ENCODE peak calls at places on chromosomes 3 and 15, in ten cellular contexts. K is stomach; L is occipital lobe; N is iris pigment epithelial cell; E is GM04504; P is NCI-H69; U is MCF 10A; S is T-helper 1 cell; Z is T-helper 17 cell; Q is stimulated activated CD4-positive, alpha-beta T cell treated with anti-CD3 and anti-CD28 coated beads, TNF-alpha, amount 100 ng/mL, for 1 hour. V is an unnamed sample.

GRCh38 chr3:111248406-111248805 is 176.8 kb downstream of the NECTIN3 start:
- DNase-seq in K (no peak), L (no peak), N (no peak), E (no peak), P (no peak), U (no peak), S (no peak), Z (no peak), Q (no peak), V (no peak)

GRCh38 chr15:42921049-42921731 is 612 bp upstream of the TTBK2 start:
- DNase-seq in K (peak), L (no peak), N (peak), E (no peak), P (peak), U (no peak), S (peak), Z (peak), Q (peak), V (peak)

GRCh38 chr15:70573121-70573850 is 190.1 kb downstream of the UACA start:
- DNase-seq in K (no peak), L (no peak), N (no peak), E (no peak), P (no peak), U (no peak), S (no peak), Z (no peak), Q (no peak), V (no peak)

GRCh38 chr3:55524565-55525244 is 37.6 kb upstream of the WNT5A start:
- DNase-seq in K (no peak), L (no peak), N (peak), E (peak), P (no peak), U (peak), S (no peak), Z (no peak), Q (no peak), V (no peak)

GRCh38 chr3:17412950-17413530 is 329.4 kb downstream of the TBC1D5 start:
- DNase-seq in K (no peak), L (no peak), N (peak), E (peak), P (peak), U (peak), S (no peak), Z (no peak), Q (no peak), V (no peak)

GRCh38 chr15:36527512-36528162 is 51.8 kb upstream of the CDIN1 start:
- DNase-seq in K (no peak), L (no peak), N (no peak), E (no peak), P (peak), U (no peak), S (no peak), Z (no peak), Q (no peak), V (no peak)

GRCh38 chr15:40252438-40253178 is 13.7 kb downstream of the PAK6 start:
- DNase-seq in K (peak), L (peak), N (peak), E (no peak), P (peak), U (no peak), S (no peak), Z (no peak), Q (no peak), V (peak)

GRCh38 chr3:147655236-147655635 is 246.1 kb downstream of the ZIC1 start:
- DNase-seq in K (no peak), L (no peak), N (peak), E (no peak), P (no peak), U (no peak), S (no peak), Z (no peak), Q (no peak), V (no peak)

GRCh38 chr15:75361989-75362641 is 6.3 kb downstream of the MAN2C1 start:
- DNase-seq in K (no peak), L (no peak), N (no peak), E (no peak), P (no peak), U (no peak), S (no peak), Z (no peak), Q (no peak), V (no peak)

GRCh38 chr3:64176461-64176996 is 48.7 kb downstream of the PRICKLE2 start:
- DNase-seq in K (no peak), L (no peak), N (peak), E (no peak), P (no peak), U (no peak), S (no peak), Z (no peak), Q (no peak), V (no peak)

GRCh38 chr3:133574260-133574881 is 885 bp downstream of the CDV3 start:
- DNase-seq in K (peak), L (no peak), N (peak), E (no peak), P (no peak), U (peak), S (peak), Z (peak), Q (peak), V (peak)

GRCh38 chr3:139944256-139944910 is 9.4 kb downstream of the CLSTN2 start:
- DNase-seq in K (no peak), L (no peak), N (no peak), E (no peak), P (no peak), U (no peak), S (no peak), Z (no peak), Q (no peak), V (no peak)

GRCh38 chr3:150293401-150294001 is 114.6 kb upstream of the TSC22D2 start:
- DNase-seq in K (no peak), L (no peak), N (peak), E (peak), P (peak), U (no peak), S (no peak), Z (no peak), Q (no peak), V (no peak)

GRCh38 chr3:51389423-51390183 is 1.5 kb upstream of the RBM15B start:
- DNase-seq in K (peak), L (no peak), N (peak), E (no peak), P (peak), U (peak), S (peak), Z (peak), Q (peak), V (peak)

GRCh38 chr3:114758828-114759709 is 388.0 kb downstream of the ZBTB20 start:
- DNase-seq in K (no peak), L (no peak), N (peak), E (peak), P (peak), U (peak), S (no peak), Z (no peak), Q (no peak), V (no peak)

GRCh38 chr3:74384151-74384550 is 230.3 kb downstream of the CNTN3 start:
- DNase-seq in K (no peak), L (no peak), N (no peak), E (no peak), P (no peak), U (no peak), S (no peak), Z (no peak), Q (no peak), V (no peak)

GRCh38 chr3:13706886-13707285 is 158.0 kb downstream of the FBLN2 start:
- DNase-seq in K (no peak), L (no peak), N (no peak), E (no peak), P (no peak), U (no peak), S (no peak), Z (no peak), Q (no peak), V (no peak)

GRCh38 chr3:170077406-170077805 is 39.6 kb downstream of the GPR160 start:
- DNase-seq in K (no peak), L (no peak), N (no peak), E (no peak), P (peak), U (no peak), S (no peak), Z (no peak), Q (no peak), V (no peak)

GRCh38 chr15:65533057-65533752 is 2.9 kb downstream of the HACD3 start:
- DNase-seq in K (no peak), L (no peak), N (no peak), E (no peak), P (peak), U (peak), S (no peak), Z (no peak), Q (no peak), V (no peak)

GRCh38 chr3:137970914-137971831 is 38.8 kb upstream of the CLDN18 start:
- DNase-seq in K (peak), L (peak), N (peak), E (peak), P (peak), U (peak), S (peak), Z (peak), Q (peak), V (peak)

GRCh38 chr15:40695469-40695910 is 516 bp downstream of the RAD51 start:
- DNase-seq in K (no peak), L (peak), N (peak), E (no peak), P (no peak), U (peak), S (no peak), Z (no peak), Q (no peak), V (no peak)

V was measured in posterior cingulate gyrus.